ENCODE peak calls at places on chromosomes 12 and 14, in five cellular contexts. R is heart left ventricle, P is stomach, G is Peyer's patch, X is tibial artery. Y is an unnamed sample. For H3K4me1, the result is how much of the 10 kb centered on the place peaks cover.

GRCh38 chr14:51644215-51644969 is 7.3 kb upstream of the FRMD6 start:
- DNase-seq in P (no peak), X (no peak), R (no peak), G (no peak), Y (no peak)

GRCh38 chr14:31252865-31253264 is 45.3 kb upstream of the HECTD1 start:
- DNase-seq in G (no peak), R (no peak), X (no peak), P (no peak), Y (no peak)

GRCh38 chr12:94134226-94134795 is 14.1 kb upstream of the PLXNC1 start:
- DNase-seq in P (no peak), G (no peak), R (no peak), X (no peak), Y (no peak)

GRCh38 chr14:36805116-36805515 is 143.5 kb downstream of the PAX9 start:
- DNase-seq in P (no peak), X (no peak), G (no peak), R (peak), Y (no peak)

GRCh38 chr14:57884175-57884574 is 18.3 kb upstream of the SLC35F4 start:
- DNase-seq in P (no peak), X (no peak), G (no peak), R (no peak), Y (no peak)

GRCh38 chr12:85007836-85008235 is 28.2 kb downstream of the TSPAN19 start:
- DNase-seq in P (no peak), G (no peak), R (no peak), X (no peak), Y (no peak)

GRCh38 chr14:64760146-64760755 is 56.0 kb downstream of the PLEKHG3 start:
- DNase-seq in R (peak), P (peak), X (peak), G (peak), Y (no peak)

GRCh38 chr14:68343534-68344093 is 449.3 kb downstream of the ZFP36L1 start:
- DNase-seq in P (no peak), G (no peak), R (no peak), X (no peak), Y (no peak)

GRCh38 chr12:67483871-67484554 is 164.5 kb upstream of the DYRK2 start:
- DNase-seq in G (no peak), R (no peak), P (no peak), X (no peak), Y (no peak)

GRCh38 chr12:84638811-84639368 is 273.7 kb downstream of the SLC6A15 start:
- DNase-seq in G (no peak), P (no peak), R (no peak), X (no peak), Y (no peak)

GRCh38 chr12:726281-727140 is 25.9 kb upstream of the WNK1 start:
- DNase-seq in P (no peak), X (no peak), R (no peak), G (no peak), Y (no peak)

GRCh38 chr12:93427779-93428564 is 13.8 kb downstream of the UBE2N start:
- DNase-seq in X (no peak), R (no peak), P (no peak), G (no peak), Y (no peak)

GRCh38 chr12:3247596-3248270 is 170.6 kb downstream of the TSPAN9 start:
- DNase-seq in R (no peak), G (no peak), X (no peak), P (no peak), Y (no peak)

GRCh38 chr12:45051490-45052105 is 699 bp upstream of the DBX2 start:
- DNase-seq in R (no peak), G (no peak), X (no peak), P (no peak), Y (no peak)

GRCh38 chr14:20848316-20848954 is 42.8 kb upstream of the RNASE3 start:
- DNase-seq in R (no peak), X (no peak), P (no peak), G (no peak), Y (no peak)

GRCh38 chr12:109710747-109711595 is 2.7 kb upstream of the FAM222A start:
- DNase-seq in P (no peak), X (no peak), R (no peak), G (no peak), Y (no peak)

GRCh38 chr14:68718033-68718725 is 74.7 kb downstream of the ZFP36L1 start:
- DNase-seq in G (no peak), P (no peak), R (no peak), X (no peak), Y (no peak)

GRCh38 chr12:96431067-96431466 is 30.8 kb upstream of the CDK17 start:
- DNase-seq in X (no peak), R (no peak), P (no peak), G (no peak), Y (no peak)

GRCh38 chr14:53231166-53231565 is 78.0 kb upstream of the DDHD1 start:
- DNase-seq in R (no peak), P (no peak), X (no peak), G (no peak), Y (no peak)

GRCh38 chr14:58098507-58098906 is 53.5 kb downstream of the ARMH4 start:
- DNase-seq in G (no peak), P (peak), R (peak), X (no peak), Y (no peak)

GRCh38 chr14:39614292-39614923 is 182.2 kb upstream of the FBXO33 start:
- DNase-seq in P (no peak), G (no peak), X (no peak), R (no peak), Y (no peak)

GRCh38 chr12:102408487-102409297 is 71.7 kb downstream of the IGF1 start:
- DNase-seq in P (no peak), R (no peak), G (no peak), X (no peak), Y (no peak)

GRCh38 chr12:82182601-82183000 is 175.6 kb downstream of the CCDC59 start:
- DNase-seq in P (no peak), R (no peak), G (no peak), X (no peak), Y (no peak)

GRCh38 chr14:93005838-93006237 is 82.9 kb downstream of the CHGA start:
- DNase-seq in X (peak), G (no peak), R (peak), P (no peak), Y (no peak)

GRCh38 chr12:4153343-4153892 is 120.1 kb upstream of the CCND2 start:
- DNase-seq in G (peak), X (no peak), R (no peak), P (no peak), Y (no peak)

GRCh38 chr12:42284157-42284556 is 41.7 kb downstream of the ZCRB1 start:
- DNase-seq in X (no peak), G (no peak), P (no peak), R (no peak), Y (no peak)

GRCh38 chr12:94769040-94769420 is 118.7 kb upstream of the TMCC3 start:
- DNase-seq in G (peak), R (no peak), P (no peak), X (no peak), Y (no peak)

GRCh38 chr14:89959853-89960493 is 4.2 kb downstream of the TDP1 start:
- DNase-seq in G (no peak), R (no peak), P (no peak), X (no peak), Y (no peak)

GRCh38 chr12:12686925-12687324 is 9.1 kb downstream of the GPR19 start:
- DNase-seq in P (no peak), R (no peak), X (no peak), G (no peak), Y (no peak)

GRCh38 chr12:68319988-68320623 is 12.1 kb downstream of the MDM1 start:
- DNase-seq in G (no peak), X (no peak), P (no peak), R (peak), Y (no peak)

GRCh38 chr14:37778135-37778943 is 182.9 kb downstream of the TTC6 start:
- DNase-seq in R (no peak), P (no peak), X (no peak), G (no peak), Y (no peak)

GRCh38 chr12:28248555-28249127 is 58.4 kb downstream of the CCDC91 start:
- DNase-seq in G (no peak), P (no peak), R (no peak), X (no peak), Y (no peak)

GRCh38 chr12:176321-177181 is 37.4 kb downstream of the SLC6A12 start:
- DNase-seq in X (no peak), P (peak), R (peak), G (no peak), Y (no peak)

GRCh38 chr12:69583203-69583602 is 2.1 kb upstream of the CCT2 start:
- DNase-seq in P (no peak), G (no peak), X (no peak), R (no peak), Y (no peak)

GRCh38 chr12:31306871-31307270 is 19.1 kb downstream of the SINHCAF start:
- DNase-seq in G (no peak), P (no peak), R (no peak), X (no peak), Y (no peak)

GRCh38 chr12:9928607-9929006 is 3.6 kb downstream of the CLEC2A start:
- DNase-seq in R (no peak), G (no peak), X (no peak), P (no peak), Y (no peak)

GRCh38 chr14:37901978-37902377 is 305.7 kb upstream of the SSTR1 start:
- DNase-seq in G (no peak), P (no peak), X (no peak), R (peak), Y (no peak)

GRCh38 chr12:118061876-118062791 is 1.2 kb upstream of the WSB2 start:
- DNase-seq in X (peak), R (no peak), P (peak), G (peak), Y (no peak)

GRCh38 chr12:54360717-54361456 is 3.4 kb downstream of the GPR84 start:
- DNase-seq in P (peak), R (peak), G (peak), X (peak), Y (no peak)
- H3K4me1 ChIP-seq in P (under half), R (under half), G (under half), X (under half), Y (under half)

GRCh38 chr14:74616996-74617700 is 5.1 kb upstream of the LTBP2 start:
- DNase-seq in P (no peak), R (no peak), X (no peak), G (no peak), Y (no peak)
- H3K4me1 ChIP-seq in P (under half), R (half or more), X (half or more), G (under half), Y (half or more)

GRCh38 chr14:100765991-100766390 is 39.3 kb downstream of the DLK1 start:
- DNase-seq in R (no peak), X (peak), P (no peak), G (no peak), Y (no peak)
- H3K4me1 ChIP-seq in R (under half), X (under half), P (under half), G (under half), Y (under half)

GRCh38 chr14:50044040-50044651 is 72.2 kb downstream of the VCPKMT start:
- DNase-seq in R (no peak), G (no peak), X (no peak), P (no peak), Y (no peak)
- H3K4me1 ChIP-seq in R (half or more), G (under half), X (under half), P (under half), Y (under half)